ENCODE peak calls at places on chromosomes 13 and 19, in nine cellular contexts. C is right lobe of liver, D is HTR-8/SVneo, T is HT1080, L is amygdala, A is fibroblast of gingiva, O is T-helper 1 cell, I is progenitor cell of endocrine pancreas, M is aorta. Q is an unnamed sample.

GRCh38 chr13:83943530-83944279 is 61.4 kb upstream of the SLITRK1 start:
- DNase-seq in T (peak), D (no peak), C (no peak), A (no peak), I (no peak), O (no peak), L (no peak), M (no peak), Q (peak)

GRCh38 chr19:5679289-5680082 is 830 bp downstream of the MICOS13 start:
- DNase-seq in M (no peak), O (no peak), L (no peak), T (no peak), I (no peak), D (no peak), C (no peak), A (no peak), Q (no peak)

GRCh38 chr13:113742000-113742441 is 17.0 kb upstream of the TMEM255B start:
- DNase-seq in T (peak), D (peak), A (peak), L (no peak), O (no peak), C (no peak), M (peak), I (no peak), Q (peak)

GRCh38 chr13:24511824-24512207 is 762 bp downstream of the PARP4 start:
- DNase-seq in O (no peak), C (no peak), M (no peak), D (no peak), T (no peak), I (no peak), L (no peak), A (no peak), Q (no peak)

GRCh38 chr19:19492026-19492610 is 23.2 kb downstream of the TSSK6 start:
- DNase-seq in D (no peak), M (no peak), I (no peak), C (no peak), L (no peak), A (no peak), T (no peak), O (no peak), Q (no peak)

GRCh38 chr13:46211116-46211515 is 612 bp upstream of the LRRC63 start:
- DNase-seq in D (no peak), C (no peak), A (no peak), L (no peak), I (no peak), T (no peak), M (no peak), O (no peak), Q (no peak)

GRCh38 chr19:17052439-17052838 is 22.8 kb downstream of the HAUS8 start:
- DNase-seq in A (peak), C (no peak), T (peak), O (no peak), L (no peak), M (no peak), I (no peak), D (peak), Q (peak)

GRCh38 chr13:23636360-23636759 is 66.1 kb downstream of the TNFRSF19 start:
- DNase-seq in M (no peak), C (no peak), I (no peak), O (no peak), T (no peak), L (no peak), A (no peak), D (no peak), Q (no peak)

GRCh38 chr19:15247107-15248014 is 15.1 kb upstream of the EPHX3 start:
- DNase-seq in M (no peak), D (no peak), C (no peak), O (no peak), I (no peak), T (no peak), A (no peak), L (no peak), Q (no peak)

GRCh38 chr19:48631254-48631653 is 5.9 kb downstream of the DBP start:
- DNase-seq in O (no peak), A (no peak), T (no peak), I (no peak), C (peak), M (no peak), L (no peak), D (no peak), Q (no peak)

GRCh38 chr13:23817136-23817535 is 72.1 kb downstream of the MIPEP start:
- DNase-seq in I (no peak), D (no peak), C (no peak), A (no peak), L (no peak), T (no peak), M (no peak), O (no peak), Q (no peak)

Q was measured in EH.